ENCODE peak calls at places on chromosomes 6 and 20, in eight cellular contexts. H is hepatic stellate cell, U is testis, M is kidney glomerular epithelial cell, O is HL-60, P is pancreas, X is iPS-NIHi11, Z is endothelial cell. T is an unnamed sample.

GRCh38 chr6:104589940-104590339 is 269.8 kb downstream of the HACE1 start:
- DNase-seq in H (no peak), U (no peak), M (no peak), O (no peak), P (no peak), X (no peak), Z (no peak), T (no peak)

GRCh38 chr6:27814665-27815424 is 97.4 kb downstream of the OR2B2 start:
- DNase-seq in H (peak), U (peak), M (peak), O (no peak), P (no peak), X (peak), Z (peak), T (peak)

GRCh38 chr6:36368921-36369880 is 18.3 kb downstream of the ETV7 start:
- DNase-seq in H (peak), U (no peak), M (peak), O (peak), P (no peak), X (no peak), Z (no peak), T (peak)

GRCh38 chr6:150391414-150391813 is 22.6 kb downstream of the IYD start:
- DNase-seq in H (no peak), U (no peak), M (no peak), O (no peak), P (no peak), X (no peak), Z (no peak), T (no peak)

GRCh38 chr20:49052334-49052733 is 6.2 kb downstream of the CSE1L start:
- DNase-seq in H (no peak), U (no peak), M (no peak), O (no peak), P (no peak), X (no peak), Z (no peak), T (no peak)

GRCh38 chr6:166440106-166440505 is 57.4 kb upstream of the MPC1 start:
- DNase-seq in H (no peak), U (no peak), M (no peak), O (no peak), P (no peak), X (no peak), Z (no peak), T (no peak)

GRCh38 chr6:139914910-139915309 is 540.5 kb upstream of the CITED2 start:
- DNase-seq in H (no peak), U (no peak), M (no peak), O (no peak), P (no peak), X (no peak), Z (no peak), T (no peak)

GRCh38 chr20:42530855-42531674 is 658.6 kb downstream of the PTPRT start:
- DNase-seq in H (no peak), U (peak), M (peak), O (no peak), P (no peak), X (peak), Z (no peak), T (no peak)

GRCh38 chr6:2902470-2902762 is 693 bp downstream of the SERPINB9 start:
- DNase-seq in H (no peak), U (no peak), M (no peak), O (no peak), P (no peak), X (no peak), Z (no peak), T (no peak)

GRCh38 chr6:21870071-21870729 is 276.6 kb downstream of the SOX4 start:
- DNase-seq in H (no peak), U (no peak), M (no peak), O (no peak), P (no peak), X (no peak), Z (no peak), T (no peak)

GRCh38 chr6:169777896-169778295 is 26.5 kb downstream of the ERMARD start:
- DNase-seq in H (no peak), U (no peak), M (no peak), O (no peak), P (no peak), X (no peak), Z (no peak), T (no peak)

GRCh38 chr6:35300848-35301247 is 3.2 kb downstream of the DEF6 start:
- DNase-seq in H (no peak), U (no peak), M (no peak), O (no peak), P (no peak), X (no peak), Z (no peak), T (no peak)

GRCh38 chr6:80335061-80335660 is 228.7 kb downstream of the BCKDHB start:
- DNase-seq in H (no peak), U (no peak), M (no peak), O (no peak), P (no peak), X (no peak), Z (no peak), T (no peak)

GRCh38 chr6:106098383-106099234 is 12.5 kb downstream of the PRDM1 start:
- DNase-seq in H (peak), U (peak), M (no peak), O (no peak), P (no peak), X (no peak), Z (no peak), T (no peak)

GRCh38 chr6:156273065-156273711 is 504.0 kb upstream of the ARID1B start:
- DNase-seq in H (no peak), U (no peak), M (peak), O (no peak), P (no peak), X (no peak), Z (no peak), T (no peak)

GRCh38 chr6:63097222-63097621 is 114.0 kb upstream of the FKBP1C start:
- DNase-seq in H (no peak), U (no peak), M (no peak), O (no peak), P (no peak), X (no peak), Z (no peak), T (no peak)

GRCh38 chr6:35185302-35185681 is 28.5 kb upstream of the SCUBE3 start:
- DNase-seq in H (peak), U (no peak), M (peak), O (no peak), P (no peak), X (no peak), Z (peak), T (peak)